ENCODE peak calls at places on chromosomes 4 and X, in nine cellular contexts. One of them, this sample, is unnamed.

GRCh38 chrX:133531012-133531411 is 115.7 kb upstream of the GPC4 start:
- DNase-seq in AG10803: no peak
- DNase-seq in A549: no peak
- DNase-seq in HFF-Myc: no peak
- DNase-seq in CD8-positive, alpha-beta T cell: no peak
- DNase-seq in mammary epithelial cell: no peak
- DNase-seq in fibroblast of mammary gland: no peak
- DNase-seq in fibroblast of villous mesenchyme: no peak
- DNase-seq in uterus: peak; percentile 28
- DNase-seq in this sample: no peak

GRCh38 chr4:172554588-172554987 is 614.0 kb upstream of the GALNT7 start:
- DNase-seq in AG10803: no peak
- DNase-seq in A549: no peak
- DNase-seq in HFF-Myc: no peak
- DNase-seq in CD8-positive, alpha-beta T cell: no peak
- DNase-seq in mammary epithelial cell: no peak
- DNase-seq in fibroblast of mammary gland: no peak
- DNase-seq in fibroblast of villous mesenchyme: no peak
- DNase-seq in uterus: no peak
- DNase-seq in this sample: no peak

GRCh38 chr4:66055999-66056398 is 385.7 kb upstream of the EPHA5 start:
- DNase-seq in AG10803: no peak
- DNase-seq in A549: no peak
- DNase-seq in HFF-Myc: no peak
- DNase-seq in CD8-positive, alpha-beta T cell: no peak
- DNase-seq in mammary epithelial cell: no peak
- DNase-seq in fibroblast of mammary gland: no peak
- DNase-seq in fibroblast of villous mesenchyme: no peak
- DNase-seq in uterus: no peak
- DNase-seq in this sample: no peak

GRCh38 chrX:144896323-144896722 is 351.0 kb upstream of the SPANXN1 start:
- DNase-seq in AG10803: no peak
- DNase-seq in A549: no peak
- DNase-seq in HFF-Myc: no peak
- DNase-seq in CD8-positive, alpha-beta T cell: no peak
- DNase-seq in mammary epithelial cell: peak; percentile 24
- DNase-seq in fibroblast of mammary gland: peak; percentile 4
- DNase-seq in fibroblast of villous mesenchyme: peak; percentile 9
- DNase-seq in uterus: no peak
- DNase-seq in this sample: no peak

GRCh38 chr4:59647011-59647410 is 1553.1 kb upstream of the ADGRL3 start:
- DNase-seq in AG10803: no peak
- DNase-seq in A549: no peak
- DNase-seq in HFF-Myc: no peak
- DNase-seq in CD8-positive, alpha-beta T cell: no peak
- DNase-seq in mammary epithelial cell: no peak
- DNase-seq in fibroblast of mammary gland: no peak
- DNase-seq in fibroblast of villous mesenchyme: no peak
- DNase-seq in uterus: no peak
- DNase-seq in this sample: no peak

GRCh38 chrX:42096262-42096939 is 173.0 kb upstream of the CASK start:
- DNase-seq in AG10803: peak; percentile 89
- DNase-seq in A549: peak; percentile 9
- DNase-seq in HFF-Myc: peak; percentile 31
- DNase-seq in CD8-positive, alpha-beta T cell: no peak
- DNase-seq in mammary epithelial cell: peak; percentile 76
- DNase-seq in fibroblast of mammary gland: peak; percentile 73
- DNase-seq in fibroblast of villous mesenchyme: peak; percentile 96
- DNase-seq in uterus: no peak
- DNase-seq in this sample: peak; percentile 91

GRCh38 chr4:134935320-134935719 is 733.7 kb upstream of the PABPC4L start:
- DNase-seq in AG10803: no peak
- DNase-seq in A549: peak; percentile 3
- DNase-seq in HFF-Myc: no peak
- DNase-seq in CD8-positive, alpha-beta T cell: no peak
- DNase-seq in mammary epithelial cell: no peak
- DNase-seq in fibroblast of mammary gland: no peak
- DNase-seq in fibroblast of villous mesenchyme: peak; percentile 1
- DNase-seq in uterus: no peak
- DNase-seq in this sample: no peak

GRCh38 chr4:3372933-3373465 is 68.8 kb upstream of the HGFAC start:
- DNase-seq in AG10803: no peak
- DNase-seq in A549: no peak
- DNase-seq in HFF-Myc: no peak
- DNase-seq in CD8-positive, alpha-beta T cell: no peak
- DNase-seq in mammary epithelial cell: no peak
- DNase-seq in fibroblast of mammary gland: no peak
- DNase-seq in fibroblast of villous mesenchyme: no peak
- DNase-seq in uterus: no peak
- DNase-seq in this sample: peak; percentile 5

GRCh38 chr4:24214796-24215195 is 324.9 kb upstream of the PPARGC1A start:
- DNase-seq in AG10803: no peak
- DNase-seq in A549: no peak
- DNase-seq in HFF-Myc: no peak
- DNase-seq in CD8-positive, alpha-beta T cell: no peak
- DNase-seq in mammary epithelial cell: no peak
- DNase-seq in fibroblast of mammary gland: no peak
- DNase-seq in fibroblast of villous mesenchyme: no peak
- DNase-seq in uterus: no peak
- DNase-seq in this sample: no peak

GRCh38 chr4:42574873-42575272 is 82.0 kb downstream of the ATP8A1 start:
- DNase-seq in AG10803: no peak
- DNase-seq in A549: no peak
- DNase-seq in HFF-Myc: no peak
- DNase-seq in CD8-positive, alpha-beta T cell: no peak
- DNase-seq in mammary epithelial cell: no peak
- DNase-seq in fibroblast of mammary gland: no peak
- DNase-seq in fibroblast of villous mesenchyme: no peak
- DNase-seq in uterus: no peak
- DNase-seq in this sample: no peak

GRCh38 chr4:27366424-27366823 is 505.8 kb downstream of the STIM2 start:
- DNase-seq in AG10803: peak; percentile 29
- DNase-seq in A549: no peak
- DNase-seq in HFF-Myc: no peak
- DNase-seq in CD8-positive, alpha-beta T cell: no peak
- DNase-seq in mammary epithelial cell: peak; percentile 37
- DNase-seq in fibroblast of mammary gland: peak; percentile 87
- DNase-seq in fibroblast of villous mesenchyme: peak; percentile 13
- DNase-seq in uterus: no peak
- DNase-seq in this sample: peak; percentile 92

GRCh38 chr4:169009281-169010124 is 552 bp downstream of the CBR4 start:
- DNase-seq in AG10803: peak; percentile 50
- DNase-seq in A549: no peak
- DNase-seq in HFF-Myc: no peak
- DNase-seq in CD8-positive, alpha-beta T cell: peak; percentile 56
- DNase-seq in mammary epithelial cell: peak; percentile 62
- DNase-seq in fibroblast of mammary gland: peak; percentile 65
- DNase-seq in fibroblast of villous mesenchyme: peak; percentile 60
- DNase-seq in uterus: peak; percentile 67
- DNase-seq in this sample: peak; percentile 23

GRCh38 chr4:6246170-6246634 is 23.4 kb upstream of the WFS1 start:
- DNase-seq in AG10803: no peak
- DNase-seq in A549: no peak
- DNase-seq in HFF-Myc: no peak
- DNase-seq in CD8-positive, alpha-beta T cell: no peak
- DNase-seq in mammary epithelial cell: no peak
- DNase-seq in fibroblast of mammary gland: no peak
- DNase-seq in fibroblast of villous mesenchyme: no peak
- DNase-seq in uterus: no peak
- DNase-seq in this sample: no peak

GRCh38 chr4:136935305-136935704 is 597.0 kb downstream of the PCDH18 start:
- DNase-seq in AG10803: no peak
- DNase-seq in A549: no peak
- DNase-seq in HFF-Myc: no peak
- DNase-seq in CD8-positive, alpha-beta T cell: no peak
- DNase-seq in mammary epithelial cell: no peak
- DNase-seq in fibroblast of mammary gland: peak; percentile 18
- DNase-seq in fibroblast of villous mesenchyme: no peak
- DNase-seq in uterus: no peak
- DNase-seq in this sample: no peak

GRCh38 chrX:74537011-74537390 is 77.4 kb downstream of the RLIM start:
- DNase-seq in AG10803: no peak
- DNase-seq in A549: no peak
- DNase-seq in HFF-Myc: no peak
- DNase-seq in CD8-positive, alpha-beta T cell: no peak
- DNase-seq in mammary epithelial cell: no peak
- DNase-seq in fibroblast of mammary gland: peak; percentile 53
- DNase-seq in fibroblast of villous mesenchyme: peak; percentile 23
- DNase-seq in uterus: peak; percentile 57
- DNase-seq in this sample: peak; percentile 40

GRCh38 chrX:85905851-85906250 is 141.5 kb downstream of the CHM start:
- DNase-seq in AG10803: no peak
- DNase-seq in A549: no peak
- DNase-seq in HFF-Myc: no peak
- DNase-seq in CD8-positive, alpha-beta T cell: no peak
- DNase-seq in mammary epithelial cell: no peak
- DNase-seq in fibroblast of mammary gland: no peak
- DNase-seq in fibroblast of villous mesenchyme: no peak
- DNase-seq in uterus: no peak
- DNase-seq in this sample: no peak

GRCh38 chr4:82780398-82781231 is 18.0 kb downstream of the SCD5 start:
- DNase-seq in AG10803: no peak
- DNase-seq in A549: no peak
- DNase-seq in HFF-Myc: no peak
- DNase-seq in CD8-positive, alpha-beta T cell: no peak
- DNase-seq in mammary epithelial cell: no peak
- DNase-seq in fibroblast of mammary gland: peak; percentile 49
- DNase-seq in fibroblast of villous mesenchyme: peak; percentile 32
- DNase-seq in uterus: peak; percentile 46
- DNase-seq in this sample: peak; percentile 90

GRCh38 chr4:15031197-15031596 is 28.9 kb downstream of the CPEB2 start:
- DNase-seq in AG10803: no peak
- DNase-seq in A549: no peak
- DNase-seq in HFF-Myc: no peak
- DNase-seq in CD8-positive, alpha-beta T cell: no peak
- DNase-seq in mammary epithelial cell: no peak
- DNase-seq in fibroblast of mammary gland: peak; percentile 31
- DNase-seq in fibroblast of villous mesenchyme: no peak
- DNase-seq in uterus: no peak
- DNase-seq in this sample: peak; percentile 51

GRCh38 chr4:37780444-37781133 is 45.9 kb upstream of the PGM2 start:
- DNase-seq in AG10803: peak; percentile 29
- DNase-seq in A549: no peak
- DNase-seq in HFF-Myc: no peak
- DNase-seq in CD8-positive, alpha-beta T cell: peak; percentile 61
- DNase-seq in mammary epithelial cell: no peak
- DNase-seq in fibroblast of mammary gland: peak; percentile 14
- DNase-seq in fibroblast of villous mesenchyme: peak; percentile 9
- DNase-seq in uterus: no peak
- DNase-seq in this sample: peak; percentile 15

DNA sequence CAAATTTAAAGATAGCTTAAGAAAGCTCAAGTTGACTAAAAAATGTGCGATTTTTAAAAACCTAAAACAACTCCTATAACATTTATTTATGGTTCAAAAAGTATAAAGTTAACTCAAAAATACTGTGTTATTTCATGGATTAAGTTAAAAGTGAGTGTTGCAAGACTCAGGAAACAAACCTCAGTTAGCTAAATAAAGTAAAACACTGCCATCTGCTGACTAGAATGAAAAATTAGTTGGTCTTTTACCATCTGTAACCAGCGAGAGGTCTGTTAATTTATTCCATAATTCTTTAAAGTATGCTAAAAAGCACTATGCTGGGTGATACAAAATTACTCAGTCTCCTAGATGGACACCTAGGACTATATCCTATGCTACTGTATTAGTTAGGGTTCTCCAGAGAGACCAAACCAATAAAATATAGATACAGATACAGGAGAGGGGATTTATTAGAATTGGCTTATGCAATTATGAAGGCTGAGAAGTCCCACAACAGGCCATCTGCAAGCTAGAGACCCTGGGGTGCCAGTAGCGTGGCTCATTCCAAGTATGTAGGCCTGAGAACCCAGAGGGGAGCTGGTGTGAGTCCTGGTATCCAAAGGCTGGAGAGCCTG is 4.9 kb upstream of the WDFY3 start:
- DNase-seq in AG10803: peak; percentile 73
- DNase-seq in A549: peak; percentile 16
- DNase-seq in HFF-Myc: no peak
- DNase-seq in CD8-positive, alpha-beta T cell: no peak
- DNase-seq in mammary epithelial cell: peak; percentile 35
- DNase-seq in fibroblast of mammary gland: peak; percentile 77
- DNase-seq in fibroblast of villous mesenchyme: peak; percentile 75
- DNase-seq in uterus: no peak
- DNase-seq in this sample: peak; percentile 69
- TF ChIP-seq CTCF in AG10803: peak; percentile 63
- TF ChIP-seq CTCF in A549: peak; percentile 70
- TF ChIP-seq CTCF in HFF-Myc: peak; percentile 20
- TF ChIP-seq CTCF in CD8-positive, alpha-beta T cell: no peak
- TF ChIP-seq CTCF in mammary epithelial cell: peak; percentile 45
- TF ChIP-seq CTCF in fibroblast of mammary gland: peak; percentile 48
- TF ChIP-seq CTCF in fibroblast of villous mesenchyme: peak; percentile 41
- TF ChIP-seq CTCF in uterus: peak; percentile 64
- TF ChIP-seq CTCF in this sample: peak; percentile 32

GRCh38 chrX:22141061-22141460 is 108.9 kb downstream of the PHEX start:
- DNase-seq in AG10803: no peak
- DNase-seq in A549: no peak
- DNase-seq in HFF-Myc: no peak
- DNase-seq in CD8-positive, alpha-beta T cell: no peak
- DNase-seq in mammary epithelial cell: peak; percentile 32
- DNase-seq in fibroblast of mammary gland: peak; percentile 21
- DNase-seq in fibroblast of villous mesenchyme: no peak
- DNase-seq in uterus: no peak
- DNase-seq in this sample: no peak
- H3K4me3 ChIP-seq in AG10803: no peak overlapping the region
- H3K4me3 ChIP-seq in A549: no peak overlapping the region
- H3K4me3 ChIP-seq in HFF-Myc: no peak overlapping the region
- H3K4me3 ChIP-seq in CD8-positive, alpha-beta T cell: no peak overlapping the region
- H3K4me3 ChIP-seq in mammary epithelial cell: no peak overlapping the region
- H3K4me3 ChIP-seq in fibroblast of mammary gland: no peak overlapping the region
- H3K4me3 ChIP-seq in fibroblast of villous mesenchyme: no peak overlapping the region
- H3K4me3 ChIP-seq in uterus: no peak overlapping the region
- H3K4me3 ChIP-seq in this sample: no peak overlapping the region

GRCh38 chrX:53374923-53375322 is 47.5 kb downstream of the SMC1A start:
- DNase-seq in AG10803: no peak
- DNase-seq in A549: no peak
- DNase-seq in HFF-Myc: no peak
- DNase-seq in CD8-positive, alpha-beta T cell: no peak
- DNase-seq in mammary epithelial cell: no peak
- DNase-seq in fibroblast of mammary gland: no peak
- DNase-seq in fibroblast of villous mesenchyme: no peak
- DNase-seq in uterus: no peak
- DNase-seq in this sample: no peak
- TF ChIP-seq CTCF in AG10803: no peak
- TF ChIP-seq CTCF in A549: peak; percentile 9
- TF ChIP-seq CTCF in HFF-Myc: peak; percentile 9
- TF ChIP-seq CTCF in CD8-positive, alpha-beta T cell: no peak
- TF ChIP-seq CTCF in mammary epithelial cell: no peak
- TF ChIP-seq CTCF in fibroblast of mammary gland: peak; percentile 2
- TF ChIP-seq CTCF in fibroblast of villous mesenchyme: no peak
- TF ChIP-seq CTCF in uterus: no peak
- TF ChIP-seq CTCF in this sample: peak; percentile 5

DNA sequence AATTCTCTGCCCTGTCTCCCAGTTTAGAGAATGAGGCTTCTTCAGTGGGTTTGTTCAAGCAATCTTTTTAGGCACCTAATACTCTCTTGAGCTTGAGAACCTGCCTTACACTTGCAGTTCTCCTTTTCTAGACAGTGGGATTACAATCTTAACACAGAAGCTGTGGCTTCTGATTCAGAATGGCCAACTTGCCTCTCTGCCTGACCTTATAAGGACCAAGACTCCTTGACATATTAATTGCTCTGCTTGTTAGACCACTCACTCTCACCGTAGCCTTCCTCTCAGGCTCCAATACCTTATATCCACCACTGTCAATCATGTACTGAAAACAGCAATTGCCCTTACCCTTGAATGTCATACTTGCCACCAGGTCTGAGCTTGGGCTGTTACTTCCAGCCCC is 338.7 kb upstream of the MAOA start:
- DNase-seq in AG10803: no peak
- DNase-seq in A549: no peak
- DNase-seq in HFF-Myc: no peak
- DNase-seq in CD8-positive, alpha-beta T cell: no peak
- DNase-seq in mammary epithelial cell: no peak
- DNase-seq in fibroblast of mammary gland: no peak
- DNase-seq in fibroblast of villous mesenchyme: no peak
- DNase-seq in uterus: no peak
- DNase-seq in this sample: no peak
- H3K4me3 ChIP-seq in AG10803: no peak overlapping the region
- H3K4me3 ChIP-seq in A549: no peak overlapping the region
- H3K4me3 ChIP-seq in HFF-Myc: no peak overlapping the region
- H3K4me3 ChIP-seq in CD8-positive, alpha-beta T cell: no peak overlapping the region
- H3K4me3 ChIP-seq in mammary epithelial cell: no peak overlapping the region
- H3K4me3 ChIP-seq in fibroblast of mammary gland: no peak overlapping the region
- H3K4me3 ChIP-seq in fibroblast of villous mesenchyme: no peak overlapping the region
- H3K4me3 ChIP-seq in uterus: no peak overlapping the region
- H3K4me3 ChIP-seq in this sample: no peak overlapping the region

This sample was measured in astrocyte of the spinal cord.